ENCODE peak calls at places on chromosomes 13 and 19, in nine cellular contexts. L is left ventricle myocardium inferior; S is left lung; Y is CD8-positive, alpha-beta T cell; C is AG04450; E is Peyer's patch; I is tibial nerve; U is neuronal stem cell; B is PC-3. Z is an unnamed sample.

GRCh38 chr19:4988770-4989251 is 19.9 kb downstream of the KDM4B start:
- DNase-seq in L (peak; percentile 54), S (no peak), Y (no peak), C (peak; percentile 32), E (no peak), I (no peak), U (peak; percentile 21), B (no peak), Z (no peak)

GRCh38 chr19:35742121-35742724 is at the start of gene IGFLR1:
- DNase-seq in L (no peak), S (peak; percentile 82), Y (peak; percentile 58), C (no peak), E (no peak), I (no peak), U (no peak), B (no peak), Z (no peak)

GRCh38 chr13:85985791-85986190 is 186.6 kb upstream of the SLITRK6 start:
- DNase-seq in L (no peak), S (no peak), Y (no peak), C (no peak), E (no peak), I (no peak), U (no peak), B (peak; percentile 42), Z (no peak)

GRCh38 chr19:512548-513365 is 5.5 kb downstream of the TPGS1 start:
- DNase-seq in L (no peak), S (no peak), Y (peak; percentile 11), C (no peak), E (no peak), I (no peak), U (no peak), B (no peak), Z (no peak)

GRCh38 chr13:30241537-30241936 is 65.8 kb downstream of the KATNAL1 start:
- DNase-seq in L (peak; percentile 35), S (no peak), Y (no peak), C (no peak), E (no peak), I (no peak), U (no peak), B (no peak), Z (no peak)

GRCh38 chr13:92074658-92075057 is 676.2 kb downstream of the GPC5 start:
- DNase-seq in L (no peak), S (no peak), Y (no peak), C (no peak), E (no peak), I (no peak), U (peak; percentile 4), B (peak; percentile 7), Z (no peak)

GRCh38 chr13:32445461-32445860 is 17.5 kb upstream of the N4BP2L1 start:
- DNase-seq in L (no peak), S (no peak), Y (no peak), C (no peak), E (no peak), I (no peak), U (no peak), B (no peak), Z (no peak)

GRCh38 chr13:72004236-72004635 is 137.2 kb upstream of the DACH1 start:
- DNase-seq in L (no peak), S (no peak), Y (no peak), C (no peak), E (no peak), I (no peak), U (no peak), B (no peak), Z (no peak)

GRCh38 chr13:51849145-51850101 is 4.4 kb upstream of the TMEM272 start:
- DNase-seq in L (peak; percentile 35), S (no peak), Y (peak; percentile 39), C (no peak), E (no peak), I (no peak), U (peak; percentile 40), B (peak; percentile 10), Z (no peak)

GRCh38 chr13:23778007-23778687 is 111.1 kb downstream of the MIPEP start:
- DNase-seq in L (no peak), S (no peak), Y (no peak), C (no peak), E (no peak), I (no peak), U (no peak), B (no peak), Z (no peak)

GRCh38 chr19:2887391-2887914 is 13.3 kb upstream of the ZNF57 start:
- DNase-seq in L (no peak), S (no peak), Y (no peak), C (peak; percentile 27), E (no peak), I (no peak), U (no peak), B (peak; percentile 79), Z (no peak)

GRCh38 chr13:43905435-43906031 is 25.8 kb downstream of the LACC1 start:
- DNase-seq in L (no peak), S (no peak), Y (peak; percentile 20), C (peak; percentile 48), E (no peak), I (no peak), U (peak; percentile 54), B (peak; percentile 80), Z (no peak)

GRCh38 chr19:13734751-13735150 is 29.6 kb upstream of the MRI1 start:
- DNase-seq in L (no peak), S (no peak), Y (no peak), C (no peak), E (no peak), I (no peak), U (no peak), B (peak; percentile 50), Z (no peak)

GRCh38 chr13:111505175-111505777 is 184.8 kb downstream of the TEX29 start:
- DNase-seq in L (no peak), S (no peak), Y (no peak), C (no peak), E (no peak), I (no peak), U (peak; percentile 58), B (peak; percentile 5), Z (no peak)

GRCh38 chr19:55067869-55068268 is 4.9 kb upstream of the RDH13 start:
- DNase-seq in L (no peak), S (no peak), Y (no peak), C (no peak), E (no peak), I (no peak), U (no peak), B (no peak), Z (no peak)

GRCh38 chr13:93039131-93039530 is 187.5 kb upstream of the GPC6 start:
- DNase-seq in L (no peak), S (no peak), Y (no peak), C (no peak), E (no peak), I (no peak), U (no peak), B (no peak), Z (no peak)

GRCh38 chr19:8254286-8255001 is 45.3 kb downstream of the CERS4 start:
- DNase-seq in L (no peak), S (no peak), Y (no peak), C (no peak), E (no peak), I (no peak), U (no peak), B (no peak), Z (no peak)

GRCh38 chr19:45878043-45878794 is 7.7 kb downstream of the IRF2BP1 start:
- DNase-seq in L (no peak), S (peak; percentile 86), Y (no peak), C (no peak), E (peak; percentile 83), I (no peak), U (no peak), B (peak; percentile 12), Z (peak; percentile 66)

GRCh38 chr13:44866512-44866911 is 122.8 kb downstream of the NUFIP1 start:
- DNase-seq in L (no peak), S (no peak), Y (no peak), C (no peak), E (no peak), I (no peak), U (no peak), B (no peak), Z (no peak)

GRCh38 chr13:79171131-79172061 is 234.7 kb downstream of the RBM26 start:
- DNase-seq in L (no peak), S (no peak), Y (no peak), C (no peak), E (no peak), I (no peak), U (peak; percentile 76), B (no peak), Z (no peak)

GRCh38 chr13:21060827-21061076 is 634 bp downstream of the LATS2 start:
- DNase-seq in L (peak; percentile 60), S (no peak), Y (no peak), C (no peak), E (no peak), I (no peak), U (no peak), B (no peak), Z (peak; percentile 27)

GRCh38 chr19:38845374-38846024 is 4.3 kb downstream of the HNRNPL start:
- DNase-seq in L (no peak), S (no peak), Y (no peak), C (no peak), E (no peak), I (no peak), U (no peak), B (no peak), Z (peak; percentile 71)
- H3K4me3 ChIP-seq in L (no peak overlapping the region), S (no peak overlapping the region), Y (no peak overlapping the region), C (no peak overlapping the region), E (no peak overlapping the region), I (no peak overlapping the region), U (no peak overlapping the region), B (no peak overlapping the region), Z (no peak overlapping the region)

GRCh38 chr19:34651747-34652146 is 25.2 kb downstream of the SCGB2B2 start:
- DNase-seq in L (no peak), S (no peak), Y (no peak), C (no peak), E (no peak), I (no peak), U (no peak), B (no peak), Z (no peak)
- H3K9me3 ChIP-seq in L (peaks cover 7% of the 10 kb centered on the region), S (no peaks in the 10 kb centered on the region), Y (no peaks in the 10 kb centered on the region), C (no peaks in the 10 kb centered on the region), E (no peaks in the 10 kb centered on the region), I (peaks cover 5% of the 10 kb centered on the region), U (peaks cover 6% of the 10 kb centered on the region), B (no peaks in the 10 kb centered on the region), Z (no peaks in the 10 kb centered on the region)

GRCh38 chr13:99228737-99229691 is 28.4 kb downstream of the UBAC2 start:
- DNase-seq in L (no peak), S (no peak), Y (no peak), C (peak; percentile 49), E (no peak), I (no peak), U (no peak), B (peak; percentile 78), Z (no peak)
- H3K27ac ChIP-seq in L (peak overlapping the region; percentile 70), S (peak overlapping the region; percentile 20), Y (no peak overlapping the region), C (peak overlapping the region; percentile 73), E (peak overlapping the region; percentile 63), I (no peak overlapping the region), U (no peak overlapping the region), B (peak overlapping the region; percentile 42), Z (peak overlapping the region; percentile 71)

GRCh38 chr13:75704942-75705320 is 68.8 kb downstream of the LMO7 start:
- DNase-seq in L (no peak), S (peak; percentile 72), Y (no peak), C (no peak), E (peak; percentile 73), I (no peak), U (no peak), B (peak; percentile 74), Z (no peak)
- H3K4me3 ChIP-seq in L (no peak overlapping the region), S (no peak overlapping the region), Y (no peak overlapping the region), C (no peak overlapping the region), E (no peak overlapping the region), I (no peak overlapping the region), U (no peak overlapping the region), B (peak overlapping the region; percentile 53), Z (no peak overlapping the region)

Z was measured in gastrocnemius medialis.